ENCODE peak calls at places on chromosomes 6 and 20, in five cellular contexts. W is spleen, M is BJ, J is brain microvascular endothelial cell, L is dorsolateral prefrontal cortex. E is an unnamed sample.

GRCh38 chr6:118908441-118908840 is 14.5 kb downstream of the ASF1A start:
- DNase-seq in J (no peak), W (no peak), L (no peak), M (no peak), E (no peak)

GRCh38 chr6:46062312-46062711 is 46.7 kb upstream of the CLIC5 start:
- DNase-seq in M (no peak), W (no peak), L (no peak), J (no peak), E (peak)

GRCh38 chr6:36729169-36729549 is 31.5 kb downstream of the RAB44 start:
- DNase-seq in M (no peak), W (no peak), L (no peak), J (no peak), E (no peak)

GRCh38 chr6:117345292-117345610 is 79.9 kb downstream of the VGLL2 start:
- DNase-seq in M (no peak), J (no peak), L (no peak), W (no peak), E (no peak)

GRCh38 chr6:105649192-105649591 is 246.3 kb upstream of the PREP start:
- DNase-seq in J (no peak), M (no peak), W (no peak), L (no peak), E (no peak)

GRCh38 chr6:150744522-150745260 is 120.8 kb upstream of the MTHFD1L start:
- DNase-seq in W (no peak), M (no peak), J (no peak), L (no peak), E (no peak)

GRCh38 chr6:168012431-168013249 is 15.2 kb downstream of the KIF25 start:
- DNase-seq in J (no peak), M (no peak), W (no peak), L (no peak), E (peak)

GRCh38 chr20:3309226-3309625 is 70.2 kb upstream of the SLC4A11 start:
- DNase-seq in L (no peak), M (no peak), J (no peak), W (no peak), E (no peak)

GRCh38 chr20:7497985-7498384 is 442.3 kb downstream of the HAO1 start:
- DNase-seq in W (no peak), L (no peak), J (peak), M (no peak), E (no peak)

GRCh38 chr6:120764312-120764711 is 570.0 kb downstream of the TBC1D32 start:
- DNase-seq in M (no peak), W (no peak), J (no peak), L (no peak), E (no peak)

GRCh38 chr6:153145591-153145990 is 14.5 kb upstream of the RGS17 start:
- DNase-seq in M (no peak), L (no peak), W (no peak), J (no peak), E (no peak)

GRCh38 chr20:23397961-23398360 is 23.3 kb downstream of the NAPB start:
- DNase-seq in W (no peak), M (no peak), J (peak), L (no peak), E (no peak)

GRCh38 chr6:1825277-1825676 is 215.6 kb downstream of the FOXC1 start:
- DNase-seq in M (no peak), W (no peak), L (no peak), J (no peak), E (no peak)

GRCh38 chr6:7267521-7268091 is 45.4 kb downstream of the SSR1 start:
- DNase-seq in M (peak), W (peak), J (peak), L (peak), E (no peak)

GRCh38 chr6:2396856-2397640 is 151.6 kb upstream of the GMDS start:
- DNase-seq in W (no peak), L (no peak), J (peak), M (peak), E (no peak)

GRCh38 chr20:35598899-35599775 is 16.5 kb upstream of the SPAG4 start:
- DNase-seq in L (no peak), J (no peak), W (peak), M (no peak), E (no peak)

GRCh38 chr6:47455533-47456209 is 21.9 kb upstream of the CD2AP start:
- DNase-seq in M (no peak), L (no peak), J (no peak), W (no peak), E (no peak)

GRCh38 chr6:25042599-25042936 is 106.8 kb upstream of the RIPOR2 start:
- DNase-seq in J (no peak), M (no peak), W (no peak), L (no peak), E (no peak)

GRCh38 chr6:164069352-164070022 is 655.0 kb downstream of the QKI start:
- DNase-seq in L (peak), W (no peak), M (no peak), J (peak), E (no peak)

GRCh38 chr6:143110572-143110971 is 49.9 kb downstream of the AIG1 start:
- DNase-seq in L (no peak), M (no peak), J (peak), W (no peak), E (no peak)

DNA sequence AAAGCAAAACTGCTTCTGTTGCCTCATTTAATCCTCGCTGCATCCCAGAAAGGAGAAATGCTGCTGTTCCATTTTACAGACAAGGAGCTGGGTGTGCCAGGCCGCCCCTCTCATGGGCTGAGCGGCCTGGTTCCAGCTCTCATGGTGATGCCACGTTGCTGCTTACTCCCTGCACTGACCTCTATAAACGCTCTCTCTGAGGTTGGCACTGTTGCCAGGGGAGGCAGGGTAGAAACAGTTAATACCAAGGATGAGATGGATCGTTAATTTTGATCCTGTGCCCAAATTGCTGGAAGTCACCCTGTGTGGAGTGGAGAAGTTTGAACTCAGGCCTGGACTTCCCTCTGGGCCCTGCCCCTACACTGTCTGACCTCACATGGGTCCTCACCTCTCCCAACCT is 25.6 kb downstream of the SIRPA start:
- DNase-seq in M (no peak), L (no peak), W (no peak), J (no peak), E (no peak)
- H3K4me3 ChIP-seq in M (no peak), L (no peak), W (no peak), J (no peak), E (no peak)

DNA sequence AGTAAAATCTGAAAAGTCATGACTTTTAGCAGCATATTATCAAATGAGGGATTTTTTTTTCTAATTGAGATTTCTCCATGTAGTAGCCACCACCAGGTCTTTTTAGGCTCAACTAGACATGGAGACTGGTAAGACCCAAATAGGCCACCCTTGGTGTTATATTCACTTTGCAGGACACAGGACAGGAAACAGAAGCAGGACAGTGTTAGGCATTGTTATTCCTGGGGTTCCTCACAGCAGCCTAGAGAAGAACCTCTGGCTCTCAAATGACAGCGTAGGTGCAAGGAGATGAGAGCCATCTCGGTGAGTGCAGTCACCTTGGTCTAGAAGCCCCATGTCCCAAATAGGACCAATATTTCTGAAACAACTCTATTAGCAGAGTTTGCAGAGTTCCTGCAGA is 19.2 kb upstream of the PBOV1 start:
- DNase-seq in W (no peak), J (no peak), L (no peak), M (no peak), E (no peak)
- TF ChIP-seq CTCF in W (no peak), J (no peak), L (no peak), M (no peak), E (no peak)

GRCh38 chr6:139473731-139474130 is 99.3 kb upstream of the CITED2 start:
- DNase-seq in L (no peak), W (no peak), J (no peak), M (no peak), E (no peak)
- H3K4me3 ChIP-seq in L (no peak), W (no peak), J (no peak), M (no peak), E (no peak)

GRCh38 chr6:69622924-69623323 is 173.9 kb downstream of the LMBRD1 start:
- DNase-seq in J (no peak), L (no peak), M (no peak), W (no peak), E (no peak)
- TF ChIP-seq CTCF in J (no peak), L (no peak), M (no peak), W (no peak), E (peak)

GRCh38 chr6:21847712-21848111 is 254.2 kb downstream of the SOX4 start:
- DNase-seq in J (no peak), M (no peak), W (no peak), L (no peak), E (no peak)

GRCh38 chr6:21845018-21845417 is 251.5 kb downstream of the SOX4 start:
- DNase-seq in J (no peak), M (no peak), W (no peak), L (no peak), E (no peak)

GRCh38 chr6:21850682-21851081 is 257.1 kb downstream of the SOX4 start:
- DNase-seq in J (no peak), W (no peak), L (no peak), M (no peak), E (no peak)

GRCh38 chr6:21842875-21843274 is 249.3 kb downstream of the SOX4 start:
- DNase-seq in M (no peak), W (no peak), J (no peak), L (no peak), E (no peak)

GRCh38 chr6:21846541-21847451 is 253.2 kb downstream of the SOX4 start:
- DNase-seq in M (no peak), L (no peak), J (no peak), W (no peak), E (peak)
- H3K4me3 ChIP-seq in M (no peak), L (no peak), J (no peak), W (no peak), E (no peak)

GRCh38 chr20:50286609-50287008 is 96.0 kb downstream of the CEBPB start:
- DNase-seq in L (no peak), W (no peak), M (peak), J (peak), E (no peak)
- TF ChIP-seq CTCF in L (no peak), W (no peak), M (no peak), J (no peak), E (no peak)

GRCh38 chr6:111480988-111481830 is 1.8 kb downstream of the REV3L start:
- DNase-seq in W (no peak), L (no peak), J (no peak), M (no peak), E (no peak)
- H3K4me3 ChIP-seq in W (peak), L (peak), J (peak), M (peak), E (peak)

E was measured in Caco-2.